ENCODE peak calls at places on chromosomes 13 and 19, in five cellular contexts. K, J, R, C and E are unnamed samples.
A peak's percentile ranks its signal among the peaks of the same experiment; 100 is the strongest.

GRCh38 chr13:95505265-95505664 is 47.3 kb upstream of the CLDN10 start:
- DNase-seq in K (no peak), J (no peak), R (peak; percentile 22), C (no peak), E (peak; percentile 61)

GRCh38 chr19:43551399-43552197 is 18.6 kb downstream of the ZNF575 start:
- DNase-seq in K (no peak), J (no peak), R (no peak), C (no peak), E (no peak)

GRCh38 chr19:1254081-1254527 is 5.7 kb downstream of the MIDN start:
- DNase-seq in K (peak; percentile 86), J (no peak), R (no peak), C (peak; percentile 19), E (no peak)

GRCh38 chr13:40350283-40350992 is 316.0 kb downstream of the FOXO1 start:
- DNase-seq in K (no peak), J (no peak), R (no peak), C (no peak), E (no peak)

GRCh38 chr13:102817907-102818306 is 19.0 kb downstream of the BIVM start:
- DNase-seq in K (no peak), J (no peak), R (no peak), C (no peak), E (no peak)

GRCh38 chr13:32019612-32020233 is 11.9 kb upstream of the FRY start:
- DNase-seq in K (peak; percentile 39), J (no peak), R (peak; percentile 49), C (peak; percentile 10), E (no peak)

GRCh38 chr19:35090160-35090794 is 25.3 kb upstream of the FXYD3 start:
- DNase-seq in K (peak; percentile 59), J (no peak), R (peak; percentile 75), C (peak; percentile 73), E (peak; percentile 68)

GRCh38 chr19:3867971-3868769 is 668 bp downstream of the ZFR2 start:
- DNase-seq in K (no peak), J (no peak), R (no peak), C (no peak), E (no peak)

GRCh38 chr19:38812004-38812840 is 523 bp downstream of the LGALS4 start:
- DNase-seq in K (no peak), J (no peak), R (no peak), C (no peak), E (no peak)

GRCh38 chr13:49669735-49670309 is 21.5 kb downstream of the EBPL start:
- DNase-seq in K (peak; percentile 67), J (no peak), R (peak; percentile 68), C (peak; percentile 65), E (peak; percentile 44)

GRCh38 chr13:45875951-45876350 is 24.4 kb upstream of the SIAH3 start:
- DNase-seq in K (no peak), J (no peak), R (peak; percentile 63), C (no peak), E (no peak)

GRCh38 chr13:29514720-29515310 is 80.7 kb downstream of the SLC7A1 start:
- DNase-seq in K (no peak), J (no peak), R (no peak), C (no peak), E (no peak)

GRCh38 chr19:47644743-47645499 is 36.0 kb downstream of the BICRA start:
- DNase-seq in K (no peak), J (no peak), R (no peak), C (no peak), E (no peak)

GRCh38 chr13:96200810-96201209 is 110.9 kb downstream of the HS6ST3 start:
- DNase-seq in K (peak; percentile 72), J (no peak), R (no peak), C (no peak), E (no peak)

GRCh38 chr13:44726777-44727176 is 150.6 kb upstream of the TSC22D1 start:
- DNase-seq in K (no peak), J (no peak), R (peak; percentile 49), C (no peak), E (no peak)

GRCh38 chr19:10876459-10877240 is 5.3 kb downstream of the CARM1 start:
- DNase-seq in K (peak; percentile 58), J (peak; percentile 25), R (no peak), C (no peak), E (no peak)

GRCh38 chr19:46624958-46625661 is at the start of gene PTGIR:
- DNase-seq in K (peak; percentile 50), J (peak; percentile 82), R (no peak), C (no peak), E (peak; percentile 55)

GRCh38 chr19:47107953-47108746 is 5.4 kb downstream of the ZC3H4 start:
- DNase-seq in K (no peak), J (no peak), R (peak; percentile 32), C (no peak), E (no peak)

GRCh38 chr13:94138831-94139230 is 340.7 kb downstream of the DCT start:
- DNase-seq in K (no peak), J (no peak), R (no peak), C (no peak), E (no peak)

GRCh38 chr19:15297416-15298224 is 34.7 kb downstream of the BRD4 start:
- DNase-seq in K (no peak), J (no peak), R (peak; percentile 47), C (peak; percentile 37), E (no peak)

GRCh38 chr19:35136977-35137702 is 1.5 kb upstream of the FXYD1 start:
- DNase-seq in K (no peak), J (no peak), R (no peak), C (no peak), E (no peak)

GRCh38 chr13:26721251-26721939 is 39.2 kb downstream of the GPR12 start:
- DNase-seq in K (no peak), J (no peak), R (no peak), C (no peak), E (no peak)

GRCh38 chr13:53131361-53131760 is 102.7 kb downstream of the OLFM4 start:
- DNase-seq in K (no peak), J (no peak), R (no peak), C (no peak), E (no peak)

GRCh38 chr19:17333611-17334413 is 843 bp downstream of the ANO8 start:
- DNase-seq in K (peak; percentile 89), J (no peak), R (peak; percentile 88), C (no peak), E (peak; percentile 53)

GRCh38 chr19:5788422-5788821 is 2.5 kb downstream of the DUS3L start:
- DNase-seq in K (no peak), J (no peak), R (no peak), C (no peak), E (no peak)

GRCh38 chr19:41870401-41870873 is 6.6 kb upstream of the CD79A start:
- DNase-seq in K (no peak), J (no peak), R (peak; percentile 40), C (no peak), E (peak; percentile 34)

GRCh38 chr13:78649997-78650724 is 8.8 kb downstream of the OBI1 start:
- DNase-seq in K (no peak), J (no peak), R (no peak), C (no peak), E (no peak)

GRCh38 chr19:39765091-39766076 is 13.3 kb upstream of the LEUTX start:
- DNase-seq in K (peak; percentile 20), J (no peak), R (peak; percentile 57), C (no peak), E (peak; percentile 41)

GRCh38 chr13:50670847-50671542 is 172.5 kb downstream of the DLEU7 start:
- DNase-seq in K (no peak), J (no peak), R (no peak), C (no peak), E (no peak)

GRCh38 chr13:22915442-22916082 is 265.2 kb upstream of the SGCG start:
- DNase-seq in K (peak; percentile 41), J (no peak), R (no peak), C (peak; percentile 32), E (peak; percentile 55)

DNA sequence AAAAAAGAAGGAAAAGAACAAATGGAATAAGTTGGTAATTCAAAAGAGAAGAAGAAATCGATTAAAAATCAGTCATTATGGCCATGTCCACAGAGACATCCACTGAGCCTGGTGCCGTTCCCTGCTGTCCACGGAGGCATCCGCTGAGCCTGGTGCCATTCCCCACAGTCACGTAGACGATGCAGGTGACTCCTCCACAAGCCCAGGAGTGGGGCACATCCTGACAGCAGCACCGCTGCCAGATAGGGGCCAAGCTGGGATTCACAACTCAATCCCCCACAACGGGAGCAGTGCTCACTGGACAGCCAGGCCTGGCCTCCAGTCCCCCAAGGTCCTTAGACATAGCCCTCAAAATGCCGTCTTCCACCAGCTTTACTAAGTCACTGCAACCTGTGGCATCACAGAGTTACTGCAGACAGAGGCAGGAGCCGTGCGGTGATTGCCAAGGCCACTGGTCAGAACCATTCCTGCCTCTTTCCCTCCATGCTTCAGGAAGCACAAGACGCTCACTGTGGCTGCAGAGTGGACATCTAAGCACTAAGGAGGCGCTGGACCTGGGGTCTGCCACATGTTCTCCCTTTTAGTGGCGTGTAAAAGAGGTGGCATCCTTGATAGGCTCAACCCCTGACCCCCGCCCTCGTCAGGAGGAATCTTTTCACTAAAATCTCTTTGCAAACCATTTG is 131.5 kb upstream of the SPACA7 start:
- DNase-seq in K (no peak), J (no peak), R (no peak), C (no peak), E (peak; percentile 22)
- H3K27me3 ChIP-seq in K (peaks cover 7% of the 10 kb centered on the region), J (no peaks in the 10 kb centered on the region), R (peaks cover 49% of the 10 kb centered on the region), C (no peaks in the 10 kb centered on the region), E (no peaks in the 10 kb centered on the region)

DNA sequence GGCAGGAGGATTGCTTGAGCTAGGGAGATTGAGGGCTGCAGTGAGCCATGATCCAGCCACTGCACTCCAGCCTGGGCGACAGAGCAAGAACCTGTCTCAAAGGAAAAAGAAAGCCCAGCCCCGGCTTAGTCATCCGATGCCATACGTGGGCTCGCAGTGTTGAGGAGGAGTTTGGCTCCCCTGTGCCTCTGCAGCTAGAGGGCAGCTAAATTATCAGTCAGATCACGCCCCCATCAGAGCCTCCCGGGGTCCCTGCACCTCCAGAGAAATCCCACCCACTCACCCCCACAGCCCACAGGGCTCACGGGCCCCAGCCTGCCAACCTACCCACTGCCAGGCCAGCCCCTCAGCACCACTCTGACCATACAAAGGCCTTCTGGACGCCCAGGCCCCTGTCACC is 27.6 kb downstream of the MAU2 start:
- DNase-seq in K (no peak), J (no peak), R (no peak), C (no peak), E (no peak)
- H3K36me3 ChIP-seq in K (peaks cover 96% of the 10 kb centered on the region), J (peaks cover 90% of the 10 kb centered on the region), R (peaks cover 31% of the 10 kb centered on the region), C (peaks cover 35% of the 10 kb centered on the region), E (peaks cover 77% of the 10 kb centered on the region)

GRCh38 chr13:99227331-99227900 is 26.8 kb downstream of the UBAC2 start:
- DNase-seq in K (no peak), J (no peak), R (no peak), C (no peak), E (no peak)
- H3K27ac ChIP-seq in K (no peak overlapping the region), J (no peak overlapping the region), R (no peak overlapping the region), C (no peak overlapping the region), E (no peak overlapping the region)

GRCh38 chr19:51664997-51665396 is 18.4 kb upstream of the SIGLEC14 start:
- DNase-seq in K (no peak), J (no peak), R (peak; percentile 51), C (no peak), E (no peak)
- H3K27me3 ChIP-seq in K (peaks cover 11% of the 10 kb centered on the region), J (no peaks in the 10 kb centered on the region), R (peaks cover 30% of the 10 kb centered on the region), C (no peaks in the 10 kb centered on the region), E (no peaks in the 10 kb centered on the region)